ENCODE peak calls at places on chromosome 17, in four cellular contexts. One of them, this sample, is unnamed.

GRCh38 chr17:13204607-13205237 is 186.9 kb upstream of the ELAC2 start:
- DNase-seq in NCI-H2081: no peak
- DNase-seq in kidney tubule cell: no peak
- DNase-seq in NCI-H748 treated with DMSO at 0.1 percent for 48 hours: no peak
- DNase-seq in this sample: no peak

GRCh38 chr17:46766493-46767491 is 51.7 kb downstream of the WNT3 start:
- DNase-seq in NCI-H2081: no peak
- DNase-seq in kidney tubule cell: no peak
- DNase-seq in NCI-H748 treated with DMSO at 0.1 percent for 48 hours: no peak
- DNase-seq in this sample: no peak

GRCh38 chr17:80982426-80982974 is 9.1 kb upstream of the CHMP6 start:
- DNase-seq in NCI-H2081: no peak
- DNase-seq in kidney tubule cell: no peak
- DNase-seq in NCI-H748 treated with DMSO at 0.1 percent for 48 hours: no peak
- DNase-seq in this sample: no peak

GRCh38 chr17:81513669-81514484 is 1.3 kb upstream of the ACTG1 start:
- DNase-seq in NCI-H2081: peak
- DNase-seq in kidney tubule cell: peak
- DNase-seq in NCI-H748 treated with DMSO at 0.1 percent for 48 hours: peak
- DNase-seq in this sample: peak

GRCh38 chr17:75894049-75894742 is 2.6 kb downstream of the TRIM65 start:
- DNase-seq in NCI-H2081: no peak
- DNase-seq in kidney tubule cell: no peak
- DNase-seq in NCI-H748 treated with DMSO at 0.1 percent for 48 hours: no peak
- DNase-seq in this sample: no peak

GRCh38 chr17:33258291-33258690 is 34.8 kb downstream of the ASIC2 start:
- DNase-seq in NCI-H2081: no peak
- DNase-seq in kidney tubule cell: peak
- DNase-seq in NCI-H748 treated with DMSO at 0.1 percent for 48 hours: no peak
- DNase-seq in this sample: no peak

GRCh38 chr17:18039535-18040286 is 503 bp downstream of the GID4 start:
- DNase-seq in NCI-H2081: no peak
- DNase-seq in kidney tubule cell: peak
- DNase-seq in NCI-H748 treated with DMSO at 0.1 percent for 48 hours: no peak
- DNase-seq in this sample: peak

GRCh38 chr17:14048169-14048568 is 21.1 kb upstream of the COX10 start:
- DNase-seq in NCI-H2081: no peak
- DNase-seq in kidney tubule cell: no peak
- DNase-seq in NCI-H748 treated with DMSO at 0.1 percent for 48 hours: no peak
- DNase-seq in this sample: no peak

GRCh38 chr17:5618511-5618910 is 34.2 kb upstream of the NLRP1 start:
- DNase-seq in NCI-H2081: no peak
- DNase-seq in kidney tubule cell: no peak
- DNase-seq in NCI-H748 treated with DMSO at 0.1 percent for 48 hours: peak
- DNase-seq in this sample: no peak

GRCh38 chr17:69733171-69734014 is 318.9 kb downstream of the MAP2K6 start:
- DNase-seq in NCI-H2081: no peak
- DNase-seq in kidney tubule cell: peak
- DNase-seq in NCI-H748 treated with DMSO at 0.1 percent for 48 hours: no peak
- DNase-seq in this sample: no peak